ENCODE peak calls at places on chromosome 18, in ten cellular contexts. Q is SK-N-SH; K is choroid plexus epithelial cell; D is CD8-positive, alpha-beta T cell; I is esophagus squamous epithelium; T is left ventricle myocardium inferior; F is Calu3; V is right lobe of liver; X is mesothelial cell of epicardium; Y is HFFc6. B is an unnamed sample.

GRCh38 chr18:62186656-62187542 is at the start of the genes PIGN and RELCH:
- DNase-seq in Q (peak), K (peak), D (peak), I (peak), T (peak), F (peak), V (peak), X (peak), Y (peak), B (peak)

GRCh38 chr18:48813833-48814489 is 136.8 kb downstream of the SMAD7 start:
- DNase-seq in Q (no peak), K (no peak), D (no peak), I (no peak), T (peak), F (peak), V (peak), X (peak), Y (no peak), B (no peak)

GRCh38 chr18:71784777-71785176 is 759.4 kb downstream of the CBLN2 start:
- DNase-seq in Q (peak), K (peak), D (no peak), I (no peak), T (no peak), F (no peak), V (no peak), X (no peak), Y (no peak), B (no peak)

GRCh38 chr18:37489011-37489410 is 76.6 kb downstream of the CELF4 start:
- DNase-seq in Q (no peak), K (no peak), D (no peak), I (no peak), T (no peak), F (no peak), V (no peak), X (no peak), Y (no peak), B (peak)

GRCh38 chr18:59627414-59627813 is 69.8 kb downstream of the CCBE1 start:
- DNase-seq in Q (no peak), K (no peak), D (no peak), I (no peak), T (no peak), F (no peak), V (no peak), X (no peak), Y (no peak), B (no peak)

GRCh38 chr18:76359909-76360308 is 135.1 kb downstream of the ZNF516 start:
- DNase-seq in Q (no peak), K (no peak), D (no peak), I (no peak), T (no peak), F (no peak), V (no peak), X (no peak), Y (no peak), B (no peak)

GRCh38 chr18:62863629-62864028 is 148.3 kb downstream of the PHLPP1 start:
- DNase-seq in Q (no peak), K (peak), D (no peak), I (no peak), T (no peak), F (no peak), V (no peak), X (no peak), Y (peak), B (no peak)

GRCh38 chr18:24023185-24023814 is 8.7 kb downstream of the TTC39C start:
- DNase-seq in Q (peak), K (no peak), D (no peak), I (no peak), T (no peak), F (peak), V (no peak), X (no peak), Y (no peak), B (no peak)

GRCh38 chr18:76161983-76162382 is 333.1 kb downstream of the ZNF516 start:
- DNase-seq in Q (no peak), K (no peak), D (no peak), I (no peak), T (no peak), F (no peak), V (no peak), X (no peak), Y (no peak), B (no peak)

GRCh38 chr18:3279201-3280185 is 17.6 kb downstream of the MYL12B start:
- DNase-seq in Q (no peak), K (no peak), D (no peak), I (no peak), T (no peak), F (no peak), V (no peak), X (no peak), Y (no peak), B (no peak)

GRCh38 chr18:23380001-23380550 is 73.0 kb upstream of the RIOK3 start:
- DNase-seq in Q (no peak), K (peak), D (no peak), I (no peak), T (no peak), F (peak), V (no peak), X (no peak), Y (no peak), B (no peak)

GRCh38 chr18:59660976-59661743 is 36.1 kb downstream of the CCBE1 start:
- DNase-seq in Q (no peak), K (peak), D (no peak), I (no peak), T (no peak), F (no peak), V (no peak), X (no peak), Y (peak), B (no peak)

GRCh38 chr18:55524353-55525123 is 63.5 kb downstream of the TCF4 start:
- DNase-seq in Q (no peak), K (no peak), D (no peak), I (no peak), T (no peak), F (no peak), V (no peak), X (no peak), Y (no peak), B (no peak)

GRCh38 chr18:37566479-37567060 is 972 bp upstream of the CELF4 start:
- DNase-seq in Q (peak), K (peak), D (no peak), I (no peak), T (no peak), F (no peak), V (no peak), X (peak), Y (no peak), B (no peak)

GRCh38 chr18:23629444-23629946 is 33.2 kb downstream of the ANKRD29 start:
- DNase-seq in Q (no peak), K (no peak), D (no peak), I (no peak), T (no peak), F (peak), V (peak), X (no peak), Y (no peak), B (no peak)

GRCh38 chr18:30280861-30281470 is 761.6 kb downstream of the DSC3 start:
- DNase-seq in Q (peak), K (peak), D (no peak), I (no peak), T (no peak), F (peak), V (no peak), X (no peak), Y (peak), B (no peak)

GRCh38 chr18:74963820-74964446 is 245.0 kb downstream of the PTGR3 start:
- DNase-seq in Q (peak), K (peak), D (no peak), I (no peak), T (no peak), F (peak), V (no peak), X (no peak), Y (peak), B (no peak)

GRCh38 chr18:13612111-13612997 is 114.0 kb downstream of the FAM210A start:
- DNase-seq in Q (peak), K (no peak), D (peak), I (peak), T (no peak), F (no peak), V (no peak), X (no peak), Y (no peak), B (no peak)

GRCh38 chr18:69400976-69401474 is 337 bp downstream of the DOK6 start:
- DNase-seq in Q (peak), K (peak), D (no peak), I (no peak), T (peak), F (no peak), V (peak), X (peak), Y (no peak), B (peak)

GRCh38 chr18:31248783-31249521 is 69.0 kb upstream of the DSG1 start:
- DNase-seq in Q (no peak), K (no peak), D (no peak), I (no peak), T (no peak), F (no peak), V (no peak), X (no peak), Y (no peak), B (no peak)

GRCh38 chr18:3297025-3297984 is 35.4 kb downstream of the MYL12B start:
- DNase-seq in Q (peak), K (peak), D (peak), I (peak), T (peak), F (peak), V (peak), X (peak), Y (peak), B (no peak)

GRCh38 chr18:13545955-13546354 is 180.4 kb downstream of the FAM210A start:
- DNase-seq in Q (no peak), K (no peak), D (no peak), I (no peak), T (no peak), F (no peak), V (no peak), X (peak), Y (no peak), B (no peak)

GRCh38 chr18:79600141-79600540 is 79.5 kb upstream of the CTDP1 start:
- DNase-seq in Q (no peak), K (no peak), D (no peak), I (no peak), T (peak), F (no peak), V (peak), X (no peak), Y (no peak), B (no peak)

GRCh38 chr18:3061581-3062416 is 48.9 kb upstream of the LPIN2 start:
- DNase-seq in Q (no peak), K (no peak), D (peak), I (no peak), T (no peak), F (no peak), V (no peak), X (peak), Y (no peak), B (no peak)

GRCh38 chr18:76422838-76423237 is 72.2 kb downstream of the ZNF516 start:
- DNase-seq in Q (no peak), K (no peak), D (no peak), I (no peak), T (no peak), F (no peak), V (no peak), X (no peak), Y (no peak), B (no peak)

GRCh38 chr18:72544092-72544886 is at the start of gene CBLN2:
- DNase-seq in Q (peak), K (peak), D (no peak), I (no peak), T (no peak), F (peak), V (peak), X (peak), Y (peak), B (peak)

GRCh38 chr18:23563377-23564043 is 22.8 kb downstream of the NPC1 start:
- DNase-seq in Q (no peak), K (peak), D (no peak), I (no peak), T (no peak), F (no peak), V (no peak), X (no peak), Y (peak), B (no peak)

GRCh38 chr18:50143295-50143694 is 51.7 kb downstream of the MYO5B start:
- DNase-seq in Q (no peak), K (no peak), D (no peak), I (no peak), T (no peak), F (no peak), V (no peak), X (no peak), Y (no peak), B (no peak)
- TF ChIP-seq CTCF in Q (no peak), K (no peak), D (no peak), I (no peak), T (no peak), F (no peak), V (no peak), X (no peak), Y (no peak), B (no peak)

DNA sequence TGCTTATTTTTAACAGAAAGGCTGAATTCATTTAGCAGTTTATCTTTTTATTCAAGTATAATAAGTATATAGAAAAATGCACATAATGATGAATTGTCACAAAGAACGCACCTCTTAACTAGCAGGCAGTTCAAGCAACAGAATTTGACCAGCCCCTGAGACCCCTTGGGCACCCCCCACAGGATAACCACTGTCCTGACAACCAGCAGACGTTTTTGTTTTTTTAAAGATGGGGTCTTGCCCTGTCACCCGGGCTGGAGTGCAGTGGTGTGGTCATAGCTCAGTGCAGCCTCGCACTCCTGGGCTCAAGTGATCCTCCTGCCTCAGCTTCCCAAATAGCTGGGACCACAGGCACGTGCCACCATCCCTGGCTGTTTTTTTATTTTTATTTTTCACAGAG is 14.0 kb downstream of the PRELID3A start:
- DNase-seq in Q (no peak), K (no peak), D (no peak), I (no peak), T (no peak), F (no peak), V (no peak), X (no peak), Y (no peak), B (no peak)
- TF ChIP-seq CTCF in Q (no peak), K (no peak), D (no peak), I (no peak), T (no peak), F (no peak), V (no peak), X (no peak), Y (no peak), B (peak)

GRCh38 chr18:8989017-8989416 is 113.5 kb upstream of the NDUFV2 start:
- DNase-seq in Q (no peak), K (no peak), D (no peak), I (no peak), T (no peak), F (no peak), V (no peak), X (no peak), Y (no peak), B (no peak)
- TF ChIP-seq CTCF in Q (no peak), K (no peak), D (no peak), I (no peak), T (no peak), F (no peak), V (no peak), X (no peak), Y (no peak), B (no peak)

GRCh38 chr18:27778441-27778840 is 398.5 kb downstream of the CDH2 start:
- DNase-seq in Q (no peak), K (peak), D (no peak), I (no peak), T (no peak), F (no peak), V (no peak), X (no peak), Y (peak), B (no peak)
- TF ChIP-seq CTCF in Q (peak), K (peak), D (no peak), I (no peak), T (peak), F (no peak), V (peak), X (no peak), Y (peak), B (no peak)

DNA sequence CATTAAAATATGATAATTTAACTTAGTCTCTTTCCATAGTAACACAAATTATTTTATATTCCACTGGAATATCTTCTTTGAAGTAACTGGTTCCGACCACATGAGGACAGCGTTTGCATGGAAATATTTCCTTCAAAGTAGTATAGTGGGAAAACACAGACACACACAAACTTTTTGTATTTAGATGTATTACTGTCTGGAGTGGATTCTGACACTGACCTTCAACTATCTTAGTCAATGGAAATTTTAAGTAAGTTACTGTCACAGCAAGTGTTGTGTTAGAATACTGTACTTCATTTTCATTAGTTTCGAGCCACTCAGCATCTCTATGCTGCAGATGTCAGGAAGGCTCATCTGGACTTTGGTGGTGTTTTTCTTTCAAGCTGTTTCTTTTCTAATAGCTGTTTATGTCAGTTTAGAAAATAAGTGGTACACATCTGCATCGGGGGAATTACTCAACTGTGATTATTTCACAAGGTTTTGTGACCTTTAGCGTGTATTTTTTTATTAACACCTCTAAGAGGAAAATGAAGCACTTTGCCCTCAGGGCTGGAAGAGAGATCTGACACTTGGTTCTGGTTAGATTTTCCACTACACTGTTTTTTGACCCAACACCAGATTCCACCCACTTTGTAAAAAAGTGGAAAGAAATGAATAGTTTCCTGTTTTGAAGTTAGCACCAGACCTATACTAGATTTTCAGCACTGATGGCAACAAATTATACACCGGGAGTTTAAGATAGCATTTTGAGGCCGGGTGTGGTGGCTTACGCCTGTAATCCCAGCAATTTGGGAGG is 18.9 kb upstream of the THOC1 start:
- DNase-seq in Q (peak), K (peak), D (no peak), I (no peak), T (no peak), F (no peak), V (no peak), X (no peak), Y (peak), B (no peak)
- TF ChIP-seq CTCF in Q (peak), K (peak), D (no peak), I (no peak), T (peak), F (no peak), V (peak), X (peak), Y (peak), B (peak)

DNA sequence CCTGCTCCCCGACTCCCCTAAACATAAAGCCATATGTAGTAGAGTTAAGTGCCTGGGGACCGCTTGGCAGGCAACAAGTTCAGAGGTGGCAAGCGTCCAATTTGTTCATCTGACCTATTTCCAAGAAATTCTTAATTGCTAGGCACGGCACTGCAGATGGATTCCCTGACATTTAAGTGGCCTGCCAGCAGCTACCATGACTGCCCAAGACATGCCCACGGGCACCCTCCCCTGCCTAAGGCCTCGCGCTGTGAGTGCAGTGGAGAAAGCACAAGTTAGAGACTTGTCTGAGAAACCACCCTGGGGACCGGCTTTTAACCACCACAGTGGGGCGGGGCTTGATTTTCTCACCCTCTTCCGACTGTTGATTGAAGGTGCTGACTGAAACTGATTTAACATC is 163.5 kb upstream of the ACAA2 start:
- DNase-seq in Q (no peak), K (no peak), D (no peak), I (no peak), T (no peak), F (no peak), V (no peak), X (no peak), Y (no peak), B (no peak)
- TF ChIP-seq CTCF in Q (no peak), K (no peak), D (no peak), I (no peak), T (no peak), F (no peak), V (no peak), X (no peak), Y (no peak), B (no peak)

GRCh38 chr18:57891707-57892391 is 88.7 kb upstream of the ATP8B1 start:
- DNase-seq in Q (no peak), K (no peak), D (no peak), I (no peak), T (no peak), F (no peak), V (no peak), X (no peak), Y (no peak), B (no peak)
- TF ChIP-seq CTCF in Q (no peak), K (no peak), D (no peak), I (no peak), T (no peak), F (no peak), V (no peak), X (no peak), Y (no peak), B (no peak)

GRCh38 chr18:57438669-57439616 is 3.8 kb downstream of the ONECUT2 start:
- DNase-seq in Q (peak), K (no peak), D (no peak), I (no peak), T (no peak), F (peak), V (no peak), X (no peak), Y (no peak), B (peak)

GRCh38 chr18:57439617-57439975 is 4.4 kb downstream of the ONECUT2 start:
- DNase-seq in Q (no peak), K (no peak), D (no peak), I (no peak), T (no peak), F (peak), V (no peak), X (no peak), Y (no peak), B (no peak)

GRCh38 chr18:57441395-57441794 is 6.2 kb downstream of the ONECUT2 start:
- DNase-seq in Q (no peak), K (no peak), D (no peak), I (no peak), T (no peak), F (peak), V (peak), X (no peak), Y (no peak), B (no peak)

GRCh38 chr18:57439985-57440330 is 4.8 kb downstream of the ONECUT2 start:
- DNase-seq in Q (no peak), K (no peak), D (no peak), I (no peak), T (no peak), F (no peak), V (no peak), X (no peak), Y (no peak), B (no peak)

GRCh38 chr18:57440331-57441101 is 5.3 kb downstream of the ONECUT2 start:
- DNase-seq in Q (no peak), K (no peak), D (no peak), I (no peak), T (no peak), F (peak), V (peak), X (no peak), Y (no peak), B (no peak)
- TF ChIP-seq CTCF in Q (no peak), K (no peak), D (no peak), I (no peak), T (no peak), F (no peak), V (no peak), X (no peak), Y (no peak), B (no peak)

B was measured in D721Med.